ENCODE peak calls at places on chromosomes 16 and 17, in five cellular contexts. One of them, this sample, is unnamed.
A peak's percentile ranks its signal among the peaks of the same experiment; 100 is the strongest.

GRCh38 chr16:4313563-4314531 is 2.0 kb upstream of the GLIS2 start:
- DNase-seq in Kasumi-1: no peak
- DNase-seq in mucosa of descending colon: no peak
- DNase-seq in GM04503: no peak
- DNase-seq in NCI-H1417 treated with DMSO at 0.1 percent for 48 hours: no peak
- DNase-seq in this sample: peak; percentile 46

GRCh38 chr16:5793556-5793955 is 696.0 kb upstream of the EEF2KMT start:
- DNase-seq in Kasumi-1: no peak
- DNase-seq in mucosa of descending colon: no peak
- DNase-seq in GM04503: no peak
- DNase-seq in NCI-H1417 treated with DMSO at 0.1 percent for 48 hours: no peak
- DNase-seq in this sample: no peak

GRCh38 chr17:67559381-67559966 is 158.3 kb upstream of the NOL11 start:
- DNase-seq in Kasumi-1: no peak
- DNase-seq in mucosa of descending colon: no peak
- DNase-seq in GM04503: no peak
- DNase-seq in NCI-H1417 treated with DMSO at 0.1 percent for 48 hours: no peak
- DNase-seq in this sample: peak; percentile 24

GRCh38 chr16:23827245-23827543 is 8.6 kb upstream of the PRKCB start:
- DNase-seq in Kasumi-1: no peak
- DNase-seq in mucosa of descending colon: no peak
- DNase-seq in GM04503: no peak
- DNase-seq in NCI-H1417 treated with DMSO at 0.1 percent for 48 hours: no peak
- DNase-seq in this sample: no peak

GRCh38 chr16:11253995-11254912 is 1.8 kb downstream of the SOCS1 start:
- DNase-seq in Kasumi-1: no peak
- DNase-seq in mucosa of descending colon: no peak
- DNase-seq in GM04503: no peak
- DNase-seq in NCI-H1417 treated with DMSO at 0.1 percent for 48 hours: no peak
- DNase-seq in this sample: no peak

GRCh38 chr16:4697867-4698291 is 4.5 kb downstream of the NUDT16L1 start:
- DNase-seq in Kasumi-1: no peak
- DNase-seq in mucosa of descending colon: no peak
- DNase-seq in GM04503: no peak
- DNase-seq in NCI-H1417 treated with DMSO at 0.1 percent for 48 hours: no peak
- DNase-seq in this sample: no peak

GRCh38 chr16:13392341-13392740 is 490.9 kb downstream of the SHISA9 start:
- DNase-seq in Kasumi-1: no peak
- DNase-seq in mucosa of descending colon: no peak
- DNase-seq in GM04503: no peak
- DNase-seq in NCI-H1417 treated with DMSO at 0.1 percent for 48 hours: no peak
- DNase-seq in this sample: no peak

GRCh38 chr17:7477392-7478275 is 1.8 kb downstream of the ZBTB4 start:
- DNase-seq in Kasumi-1: no peak
- DNase-seq in mucosa of descending colon: peak; percentile 73
- DNase-seq in GM04503: peak; percentile 77
- DNase-seq in NCI-H1417 treated with DMSO at 0.1 percent for 48 hours: no peak
- DNase-seq in this sample: no peak

GRCh38 chr16:29900102-29900887 is at the start of gene ASPHD1:
- DNase-seq in Kasumi-1: peak; percentile 22
- DNase-seq in mucosa of descending colon: peak; percentile 75
- DNase-seq in GM04503: peak; percentile 29
- DNase-seq in NCI-H1417 treated with DMSO at 0.1 percent for 48 hours: no peak
- DNase-seq in this sample: peak; percentile 84

GRCh38 chr17:60165976-60166375 is 16.2 kb downstream of the CA4 start:
- DNase-seq in Kasumi-1: peak; percentile 35
- DNase-seq in mucosa of descending colon: peak; percentile 72
- DNase-seq in GM04503: no peak
- DNase-seq in NCI-H1417 treated with DMSO at 0.1 percent for 48 hours: no peak
- DNase-seq in this sample: peak; percentile 47

GRCh38 chr17:75404739-75405364 is 626 bp downstream of the GRB2 start:
- DNase-seq in Kasumi-1: peak; percentile 60
- DNase-seq in mucosa of descending colon: peak; percentile 72
- DNase-seq in GM04503: no peak
- DNase-seq in NCI-H1417 treated with DMSO at 0.1 percent for 48 hours: no peak
- DNase-seq in this sample: peak; percentile 53

GRCh38 chr16:16009396-16009795 is 60.0 kb downstream of the ABCC1 start:
- DNase-seq in Kasumi-1: no peak
- DNase-seq in mucosa of descending colon: no peak
- DNase-seq in GM04503: no peak
- DNase-seq in NCI-H1417 treated with DMSO at 0.1 percent for 48 hours: no peak
- DNase-seq in this sample: no peak

GRCh38 chr16:19555938-19556778 is 655 bp downstream of the VPS35L start:
- DNase-seq in Kasumi-1: no peak
- DNase-seq in mucosa of descending colon: no peak
- DNase-seq in GM04503: no peak
- DNase-seq in NCI-H1417 treated with DMSO at 0.1 percent for 48 hours: no peak
- DNase-seq in this sample: peak; percentile 88

GRCh38 chr17:47252766-47253512 is 688 bp upstream of the ITGB3 start:
- DNase-seq in Kasumi-1: no peak
- DNase-seq in mucosa of descending colon: no peak
- DNase-seq in GM04503: no peak
- DNase-seq in NCI-H1417 treated with DMSO at 0.1 percent for 48 hours: no peak
- DNase-seq in this sample: no peak

GRCh38 chr16:11679250-11679649 is 11.0 kb downstream of the SNN start:
- DNase-seq in Kasumi-1: no peak
- DNase-seq in mucosa of descending colon: no peak
- DNase-seq in GM04503: no peak
- DNase-seq in NCI-H1417 treated with DMSO at 0.1 percent for 48 hours: no peak
- DNase-seq in this sample: no peak

GRCh38 chr17:80103686-80104085 is 2.3 kb downstream of the GAA start:
- DNase-seq in Kasumi-1: no peak
- DNase-seq in mucosa of descending colon: no peak
- DNase-seq in GM04503: no peak
- DNase-seq in NCI-H1417 treated with DMSO at 0.1 percent for 48 hours: no peak
- DNase-seq in this sample: no peak

GRCh38 chr16:80174416-80174815 is 366.4 kb upstream of the DYNLRB2 start:
- DNase-seq in Kasumi-1: no peak
- DNase-seq in mucosa of descending colon: no peak
- DNase-seq in GM04503: peak; percentile 88
- DNase-seq in NCI-H1417 treated with DMSO at 0.1 percent for 48 hours: no peak
- DNase-seq in this sample: peak; percentile 46

GRCh38 chr16:25121824-25122600 is 10.5 kb downstream of the LCMT1 start:
- DNase-seq in Kasumi-1: no peak
- DNase-seq in mucosa of descending colon: no peak
- DNase-seq in GM04503: no peak
- DNase-seq in NCI-H1417 treated with DMSO at 0.1 percent for 48 hours: no peak
- DNase-seq in this sample: no peak

GRCh38 chr16:66717112-66717675 is 20.7 kb upstream of the CMTM4 start:
- DNase-seq in Kasumi-1: peak; percentile 79
- DNase-seq in mucosa of descending colon: no peak
- DNase-seq in GM04503: no peak
- DNase-seq in NCI-H1417 treated with DMSO at 0.1 percent for 48 hours: no peak
- DNase-seq in this sample: peak; percentile 35

GRCh38 chr16:89574681-89575246 is 794 bp upstream of the CPNE7 start:
- DNase-seq in Kasumi-1: peak; percentile 59
- DNase-seq in mucosa of descending colon: peak; percentile 53
- DNase-seq in GM04503: no peak
- DNase-seq in NCI-H1417 treated with DMSO at 0.1 percent for 48 hours: no peak
- DNase-seq in this sample: peak; percentile 87

GRCh38 chr17:50272711-50273653 is 1.3 kb upstream of the TMEM92 start:
- DNase-seq in Kasumi-1: peak; percentile 51
- DNase-seq in mucosa of descending colon: no peak
- DNase-seq in GM04503: no peak
- DNase-seq in NCI-H1417 treated with DMSO at 0.1 percent for 48 hours: no peak
- DNase-seq in this sample: peak; percentile 64

GRCh38 chr17:82457071-82457789 is 1.3 kb upstream of the NARF start:
- DNase-seq in Kasumi-1: no peak
- DNase-seq in mucosa of descending colon: peak; percentile 57
- DNase-seq in GM04503: no peak
- DNase-seq in NCI-H1417 treated with DMSO at 0.1 percent for 48 hours: no peak
- DNase-seq in this sample: no peak

GRCh38 chr17:61412860-61413653 is 13.4 kb downstream of the TBX2 start:
- DNase-seq in Kasumi-1: no peak
- DNase-seq in mucosa of descending colon: no peak
- DNase-seq in GM04503: no peak
- DNase-seq in NCI-H1417 treated with DMSO at 0.1 percent for 48 hours: no peak
- DNase-seq in this sample: no peak

GRCh38 chr17:64180089-64180488 is 50.1 kb upstream of the ERN1 start:
- DNase-seq in Kasumi-1: peak; percentile 29
- DNase-seq in mucosa of descending colon: no peak
- DNase-seq in GM04503: no peak
- DNase-seq in NCI-H1417 treated with DMSO at 0.1 percent for 48 hours: no peak
- DNase-seq in this sample: no peak

GRCh38 chr17:64262125-64262421 is 987 bp downstream of the TEX2 start:
- DNase-seq in Kasumi-1: peak; percentile 67
- DNase-seq in mucosa of descending colon: no peak
- DNase-seq in GM04503: no peak
- DNase-seq in NCI-H1417 treated with DMSO at 0.1 percent for 48 hours: no peak
- DNase-seq in this sample: no peak